ENCODE peak calls at places on chromosomes 3 and 15, in ten cellular contexts. One of them, this sample, is unnamed.

GRCh38 chr3:176190755-176191154 is 1006.5 kb downstream of the TBL1XR1 start:
- DNase-seq in GM06990: no peak
- DNase-seq in hypothalamus: no peak
- DNase-seq in stimulated activated CD8-positive, alpha-beta memory T cell treated with anti-CD3 and anti-CD28 coated beads, Interleukin-12 subunit alpha, Interleukin-12 subunit beta, amount 100 ng/mL, for 4 hours: no peak
- DNase-seq in cardiac fibroblast: no peak
- DNase-seq in AG08395: no peak
- DNase-seq in mammary epithelial cell: no peak
- DNase-seq in AG09319: no peak
- DNase-seq in ovary: no peak
- DNase-seq in renal cortical epithelial cell: no peak
- DNase-seq in this sample: no peak

GRCh38 chr3:37161351-37161750 is 13.0 kb downstream of the LRRFIP2 start:
- DNase-seq in GM06990: no peak
- DNase-seq in hypothalamus: no peak
- DNase-seq in stimulated activated CD8-positive, alpha-beta memory T cell treated with anti-CD3 and anti-CD28 coated beads, Interleukin-12 subunit alpha, Interleukin-12 subunit beta, amount 100 ng/mL, for 4 hours: no peak
- DNase-seq in cardiac fibroblast: no peak
- DNase-seq in AG08395: no peak
- DNase-seq in mammary epithelial cell: no peak
- DNase-seq in AG09319: no peak
- DNase-seq in ovary: no peak
- DNase-seq in renal cortical epithelial cell: no peak
- DNase-seq in this sample: no peak

GRCh38 chr3:49554639-49555265 is 475 bp downstream of the BSN start:
- DNase-seq in GM06990: no peak
- DNase-seq in hypothalamus: no peak
- DNase-seq in stimulated activated CD8-positive, alpha-beta memory T cell treated with anti-CD3 and anti-CD28 coated beads, Interleukin-12 subunit alpha, Interleukin-12 subunit beta, amount 100 ng/mL, for 4 hours: no peak
- DNase-seq in cardiac fibroblast: peak; percentile 48
- DNase-seq in AG08395: peak; percentile 66
- DNase-seq in mammary epithelial cell: peak; percentile 28
- DNase-seq in AG09319: no peak
- DNase-seq in ovary: no peak
- DNase-seq in renal cortical epithelial cell: no peak
- DNase-seq in this sample: no peak

GRCh38 chr15:74815121-74815933 is 2.7 kb downstream of the LMAN1L start:
- DNase-seq in GM06990: no peak
- DNase-seq in hypothalamus: no peak
- DNase-seq in stimulated activated CD8-positive, alpha-beta memory T cell treated with anti-CD3 and anti-CD28 coated beads, Interleukin-12 subunit alpha, Interleukin-12 subunit beta, amount 100 ng/mL, for 4 hours: no peak
- DNase-seq in cardiac fibroblast: no peak
- DNase-seq in AG08395: no peak
- DNase-seq in mammary epithelial cell: no peak
- DNase-seq in AG09319: no peak
- DNase-seq in ovary: no peak
- DNase-seq in renal cortical epithelial cell: no peak
- DNase-seq in this sample: no peak

GRCh38 chr3:188439080-188439479 is 285.1 kb downstream of the LPP start:
- DNase-seq in GM06990: no peak
- DNase-seq in hypothalamus: no peak
- DNase-seq in stimulated activated CD8-positive, alpha-beta memory T cell treated with anti-CD3 and anti-CD28 coated beads, Interleukin-12 subunit alpha, Interleukin-12 subunit beta, amount 100 ng/mL, for 4 hours: peak; percentile 15
- DNase-seq in cardiac fibroblast: no peak
- DNase-seq in AG08395: no peak
- DNase-seq in mammary epithelial cell: no peak
- DNase-seq in AG09319: no peak
- DNase-seq in ovary: no peak
- DNase-seq in renal cortical epithelial cell: peak; percentile 60
- DNase-seq in this sample: no peak

GRCh38 chr15:63465104-63465503 is 39.3 kb upstream of the USP3 start:
- DNase-seq in GM06990: no peak
- DNase-seq in hypothalamus: no peak
- DNase-seq in stimulated activated CD8-positive, alpha-beta memory T cell treated with anti-CD3 and anti-CD28 coated beads, Interleukin-12 subunit alpha, Interleukin-12 subunit beta, amount 100 ng/mL, for 4 hours: no peak
- DNase-seq in cardiac fibroblast: peak; percentile 72
- DNase-seq in AG08395: peak; percentile 66
- DNase-seq in mammary epithelial cell: peak; percentile 52
- DNase-seq in AG09319: no peak
- DNase-seq in ovary: no peak
- DNase-seq in renal cortical epithelial cell: peak; percentile 79
- DNase-seq in this sample: no peak

GRCh38 chr15:79035111-79035601 is 55.4 kb downstream of the RASGRF1 start:
- DNase-seq in GM06990: no peak
- DNase-seq in hypothalamus: no peak
- DNase-seq in stimulated activated CD8-positive, alpha-beta memory T cell treated with anti-CD3 and anti-CD28 coated beads, Interleukin-12 subunit alpha, Interleukin-12 subunit beta, amount 100 ng/mL, for 4 hours: no peak
- DNase-seq in cardiac fibroblast: no peak
- DNase-seq in AG08395: peak; percentile 16
- DNase-seq in mammary epithelial cell: peak; percentile 63
- DNase-seq in AG09319: no peak
- DNase-seq in ovary: no peak
- DNase-seq in renal cortical epithelial cell: peak; percentile 20
- DNase-seq in this sample: no peak

GRCh38 chr3:45409921-45410320 is 21.5 kb downstream of the LARS2 start:
- DNase-seq in GM06990: no peak
- DNase-seq in hypothalamus: peak; percentile 51
- DNase-seq in stimulated activated CD8-positive, alpha-beta memory T cell treated with anti-CD3 and anti-CD28 coated beads, Interleukin-12 subunit alpha, Interleukin-12 subunit beta, amount 100 ng/mL, for 4 hours: no peak
- DNase-seq in cardiac fibroblast: peak; percentile 47
- DNase-seq in AG08395: no peak
- DNase-seq in mammary epithelial cell: no peak
- DNase-seq in AG09319: no peak
- DNase-seq in ovary: no peak
- DNase-seq in renal cortical epithelial cell: peak; percentile 39
- DNase-seq in this sample: no peak

GRCh38 chr3:149954812-149955211 is 15.9 kb downstream of the PFN2 start:
- DNase-seq in GM06990: no peak
- DNase-seq in hypothalamus: no peak
- DNase-seq in stimulated activated CD8-positive, alpha-beta memory T cell treated with anti-CD3 and anti-CD28 coated beads, Interleukin-12 subunit alpha, Interleukin-12 subunit beta, amount 100 ng/mL, for 4 hours: no peak
- DNase-seq in cardiac fibroblast: peak; percentile 16
- DNase-seq in AG08395: peak; percentile 7
- DNase-seq in mammary epithelial cell: no peak
- DNase-seq in AG09319: no peak
- DNase-seq in ovary: no peak
- DNase-seq in renal cortical epithelial cell: no peak
- DNase-seq in this sample: no peak

GRCh38 chr3:141407043-141407442 is 38.7 kb downstream of the ZBTB38 start:
- DNase-seq in GM06990: no peak
- DNase-seq in hypothalamus: no peak
- DNase-seq in stimulated activated CD8-positive, alpha-beta memory T cell treated with anti-CD3 and anti-CD28 coated beads, Interleukin-12 subunit alpha, Interleukin-12 subunit beta, amount 100 ng/mL, for 4 hours: no peak
- DNase-seq in cardiac fibroblast: peak; percentile 99
- DNase-seq in AG08395: peak; percentile 51
- DNase-seq in mammary epithelial cell: no peak
- DNase-seq in AG09319: peak; percentile 94
- DNase-seq in ovary: no peak
- DNase-seq in renal cortical epithelial cell: no peak
- DNase-seq in this sample: peak; percentile 31

GRCh38 chr15:26298010-26298661 is 435.0 kb upstream of the ATP10A start:
- DNase-seq in GM06990: no peak
- DNase-seq in hypothalamus: no peak
- DNase-seq in stimulated activated CD8-positive, alpha-beta memory T cell treated with anti-CD3 and anti-CD28 coated beads, Interleukin-12 subunit alpha, Interleukin-12 subunit beta, amount 100 ng/mL, for 4 hours: no peak
- DNase-seq in cardiac fibroblast: no peak
- DNase-seq in AG08395: no peak
- DNase-seq in mammary epithelial cell: no peak
- DNase-seq in AG09319: no peak
- DNase-seq in ovary: no peak
- DNase-seq in renal cortical epithelial cell: no peak
- DNase-seq in this sample: no peak

GRCh38 chr3:18443670-18444596 is 18.8 kb upstream of the SATB1 start:
- DNase-seq in GM06990: peak; percentile 5
- DNase-seq in hypothalamus: no peak
- DNase-seq in stimulated activated CD8-positive, alpha-beta memory T cell treated with anti-CD3 and anti-CD28 coated beads, Interleukin-12 subunit alpha, Interleukin-12 subunit beta, amount 100 ng/mL, for 4 hours: no peak
- DNase-seq in cardiac fibroblast: no peak
- DNase-seq in AG08395: peak; percentile 8
- DNase-seq in mammary epithelial cell: no peak
- DNase-seq in AG09319: no peak
- DNase-seq in ovary: peak; percentile 36
- DNase-seq in renal cortical epithelial cell: no peak
- DNase-seq in this sample: no peak

GRCh38 chr3:78605178-78605577 is 1162.6 kb downstream of the ROBO1 start:
- DNase-seq in GM06990: no peak
- DNase-seq in hypothalamus: no peak
- DNase-seq in stimulated activated CD8-positive, alpha-beta memory T cell treated with anti-CD3 and anti-CD28 coated beads, Interleukin-12 subunit alpha, Interleukin-12 subunit beta, amount 100 ng/mL, for 4 hours: no peak
- DNase-seq in cardiac fibroblast: no peak
- DNase-seq in AG08395: no peak
- DNase-seq in mammary epithelial cell: no peak
- DNase-seq in AG09319: no peak
- DNase-seq in ovary: no peak
- DNase-seq in renal cortical epithelial cell: no peak
- DNase-seq in this sample: no peak

GRCh38 chr3:46386206-46386605 is 15.5 kb downstream of the CCR5 start:
- DNase-seq in GM06990: no peak
- DNase-seq in hypothalamus: no peak
- DNase-seq in stimulated activated CD8-positive, alpha-beta memory T cell treated with anti-CD3 and anti-CD28 coated beads, Interleukin-12 subunit alpha, Interleukin-12 subunit beta, amount 100 ng/mL, for 4 hours: no peak
- DNase-seq in cardiac fibroblast: no peak
- DNase-seq in AG08395: peak; percentile 49
- DNase-seq in mammary epithelial cell: peak; percentile 99
- DNase-seq in AG09319: no peak
- DNase-seq in ovary: no peak
- DNase-seq in renal cortical epithelial cell: peak; percentile 64
- DNase-seq in this sample: no peak

GRCh38 chr3:18086078-18086477 is 339.1 kb downstream of the SATB1 start:
- DNase-seq in GM06990: no peak
- DNase-seq in hypothalamus: no peak
- DNase-seq in stimulated activated CD8-positive, alpha-beta memory T cell treated with anti-CD3 and anti-CD28 coated beads, Interleukin-12 subunit alpha, Interleukin-12 subunit beta, amount 100 ng/mL, for 4 hours: no peak
- DNase-seq in cardiac fibroblast: no peak
- DNase-seq in AG08395: no peak
- DNase-seq in mammary epithelial cell: no peak
- DNase-seq in AG09319: no peak
- DNase-seq in ovary: no peak
- DNase-seq in renal cortical epithelial cell: no peak
- DNase-seq in this sample: no peak

GRCh38 chr3:146256851-146257486 is 6.1 kb upstream of the PLSCR4 start:
- DNase-seq in GM06990: no peak
- DNase-seq in hypothalamus: no peak
- DNase-seq in stimulated activated CD8-positive, alpha-beta memory T cell treated with anti-CD3 and anti-CD28 coated beads, Interleukin-12 subunit alpha, Interleukin-12 subunit beta, amount 100 ng/mL, for 4 hours: no peak
- DNase-seq in cardiac fibroblast: peak; percentile 89
- DNase-seq in AG08395: peak; percentile 5
- DNase-seq in mammary epithelial cell: no peak
- DNase-seq in AG09319: no peak
- DNase-seq in ovary: no peak
- DNase-seq in renal cortical epithelial cell: no peak
- DNase-seq in this sample: no peak

GRCh38 chr3:171684226-171684625 is 126.1 kb downstream of the PLD1 start:
- DNase-seq in GM06990: no peak
- DNase-seq in hypothalamus: no peak
- DNase-seq in stimulated activated CD8-positive, alpha-beta memory T cell treated with anti-CD3 and anti-CD28 coated beads, Interleukin-12 subunit alpha, Interleukin-12 subunit beta, amount 100 ng/mL, for 4 hours: no peak
- DNase-seq in cardiac fibroblast: no peak
- DNase-seq in AG08395: no peak
- DNase-seq in mammary epithelial cell: no peak
- DNase-seq in AG09319: no peak
- DNase-seq in ovary: no peak
- DNase-seq in renal cortical epithelial cell: no peak
- DNase-seq in this sample: no peak

GRCh38 chr3:11640009-11640673 is 3.6 kb downstream of the VGLL4 start:
- DNase-seq in GM06990: no peak
- DNase-seq in hypothalamus: no peak
- DNase-seq in stimulated activated CD8-positive, alpha-beta memory T cell treated with anti-CD3 and anti-CD28 coated beads, Interleukin-12 subunit alpha, Interleukin-12 subunit beta, amount 100 ng/mL, for 4 hours: no peak
- DNase-seq in cardiac fibroblast: no peak
- DNase-seq in AG08395: no peak
- DNase-seq in mammary epithelial cell: no peak
- DNase-seq in AG09319: no peak
- DNase-seq in ovary: no peak
- DNase-seq in renal cortical epithelial cell: no peak
- DNase-seq in this sample: no peak

GRCh38 chr3:55473788-55474187 is 13.3 kb downstream of the WNT5A start:
- DNase-seq in GM06990: no peak
- DNase-seq in hypothalamus: no peak
- DNase-seq in stimulated activated CD8-positive, alpha-beta memory T cell treated with anti-CD3 and anti-CD28 coated beads, Interleukin-12 subunit alpha, Interleukin-12 subunit beta, amount 100 ng/mL, for 4 hours: no peak
- DNase-seq in cardiac fibroblast: no peak
- DNase-seq in AG08395: no peak
- DNase-seq in mammary epithelial cell: no peak
- DNase-seq in AG09319: no peak
- DNase-seq in ovary: no peak
- DNase-seq in renal cortical epithelial cell: no peak
- DNase-seq in this sample: no peak

GRCh38 chr3:194009019-194009418 is 126.9 kb upstream of the HES1 start:
- DNase-seq in GM06990: no peak
- DNase-seq in hypothalamus: no peak
- DNase-seq in stimulated activated CD8-positive, alpha-beta memory T cell treated with anti-CD3 and anti-CD28 coated beads, Interleukin-12 subunit alpha, Interleukin-12 subunit beta, amount 100 ng/mL, for 4 hours: no peak
- DNase-seq in cardiac fibroblast: no peak
- DNase-seq in AG08395: no peak
- DNase-seq in mammary epithelial cell: no peak
- DNase-seq in AG09319: no peak
- DNase-seq in ovary: no peak
- DNase-seq in renal cortical epithelial cell: no peak
- DNase-seq in this sample: no peak

GRCh38 chr3:84092907-84093306 is 865.9 kb upstream of the CADM2 start:
- DNase-seq in GM06990: no peak
- DNase-seq in hypothalamus: no peak
- DNase-seq in stimulated activated CD8-positive, alpha-beta memory T cell treated with anti-CD3 and anti-CD28 coated beads, Interleukin-12 subunit alpha, Interleukin-12 subunit beta, amount 100 ng/mL, for 4 hours: no peak
- DNase-seq in cardiac fibroblast: no peak
- DNase-seq in AG08395: no peak
- DNase-seq in mammary epithelial cell: no peak
- DNase-seq in AG09319: no peak
- DNase-seq in ovary: no peak
- DNase-seq in renal cortical epithelial cell: no peak
- DNase-seq in this sample: no peak